ENCODE peak calls at places on chromosomes 2 and 18, in six cellular contexts. J is GM23248, O is HCT116, K is neural progenitor cell, U is OCI-LY7, I is GM23338. D is an unnamed sample.

GRCh38 chr18:13382683-13382989 is 164.1 kb downstream of the LDLRAD4 start:
- DNase-seq in J (no peak), O (no peak), K (no peak), U (no peak), I (no peak), D (no peak)

GRCh38 chr2:121754851-121755236 is 607 bp upstream of the TSN start:
- DNase-seq in J (no peak), O (no peak), K (no peak), U (no peak), I (no peak), D (no peak)

GRCh38 chr2:1670636-1671035 is 73.7 kb downstream of the PXDN start:
- DNase-seq in J (no peak), O (no peak), K (no peak), U (no peak), I (no peak), D (no peak)

GRCh38 chr2:74847075-74847858 is 13.3 kb downstream of the HK2 start:
- DNase-seq in J (peak; percentile 42), O (no peak), K (no peak), U (no peak), I (no peak), D (peak; percentile 53)

GRCh38 chr2:119423041-119423440 is 8.6 kb upstream of the TMEM37 start:
- DNase-seq in J (no peak), O (no peak), K (no peak), U (no peak), I (no peak), D (no peak)

GRCh38 chr2:219109468-219109867 is 48.7 kb upstream of the IHH start:
- DNase-seq in J (no peak), O (no peak), K (peak; percentile 76), U (no peak), I (peak; percentile 84), D (no peak)

GRCh38 chr2:71113843-71114242 is 16.2 kb downstream of the MCEE start:
- DNase-seq in J (no peak), O (no peak), K (no peak), U (no peak), I (no peak), D (no peak)

GRCh38 chr18:49019446-49020045 is 68.8 kb upstream of the SMAD7 start:
- DNase-seq in J (no peak), O (no peak), K (no peak), U (no peak), I (no peak), D (no peak)

GRCh38 chr2:235564884-235565530 is 71.2 kb downstream of the AGAP1 start:
- DNase-seq in J (no peak), O (no peak), K (no peak), U (no peak), I (no peak), D (no peak)

GRCh38 chr2:196435189-196435588 is 204.3 kb upstream of the CCDC150 start:
- DNase-seq in J (peak; percentile 40), O (no peak), K (no peak), U (no peak), I (no peak), D (no peak)

GRCh38 chr2:39313575-39313974 is 69.8 kb upstream of the CDKL4 start:
- DNase-seq in J (peak; percentile 87), O (no peak), K (no peak), U (no peak), I (no peak), D (peak; percentile 29)

GRCh38 chr2:231469568-231469920 is 5.3 kb upstream of the NCL start:
- DNase-seq in J (no peak), O (no peak), K (no peak), U (no peak), I (no peak), D (no peak)

GRCh38 chr2:229409751-229410181 is 138.7 kb upstream of the PID1 start:
- DNase-seq in J (no peak), O (no peak), K (no peak), U (no peak), I (peak; percentile 57), D (peak; percentile 63)

GRCh38 chr2:120320318-120320851 is 25.6 kb upstream of the INHBB start:
- DNase-seq in J (no peak), O (no peak), K (no peak), U (no peak), I (no peak), D (no peak)

GRCh38 chr18:77016936-77017335 is 115.6 kb downstream of the MBP start:
- DNase-seq in J (no peak), O (no peak), K (no peak), U (no peak), I (no peak), D (no peak)

GRCh38 chr2:54287532-54287931 is 31.5 kb upstream of the TSPYL6 start:
- DNase-seq in J (peak; percentile 14), O (no peak), K (no peak), U (no peak), I (no peak), D (no peak)

GRCh38 chr2:27717070-27717453 is 53.4 kb downstream of the SLC4A1AP start:
- DNase-seq in J (peak; percentile 98), O (no peak), K (no peak), U (no peak), I (peak; percentile 19), D (peak; percentile 36)

GRCh38 chr2:107822302-107822701 is 4.4 kb upstream of the RGPD4 start:
- DNase-seq in J (no peak), O (no peak), K (no peak), U (no peak), I (no peak), D (no peak)
- TF ChIP-seq EZH2phosphoT487 in J (no peak), O (no peak), K (no peak), U (no peak), I (no peak), D (no peak)

DNA sequence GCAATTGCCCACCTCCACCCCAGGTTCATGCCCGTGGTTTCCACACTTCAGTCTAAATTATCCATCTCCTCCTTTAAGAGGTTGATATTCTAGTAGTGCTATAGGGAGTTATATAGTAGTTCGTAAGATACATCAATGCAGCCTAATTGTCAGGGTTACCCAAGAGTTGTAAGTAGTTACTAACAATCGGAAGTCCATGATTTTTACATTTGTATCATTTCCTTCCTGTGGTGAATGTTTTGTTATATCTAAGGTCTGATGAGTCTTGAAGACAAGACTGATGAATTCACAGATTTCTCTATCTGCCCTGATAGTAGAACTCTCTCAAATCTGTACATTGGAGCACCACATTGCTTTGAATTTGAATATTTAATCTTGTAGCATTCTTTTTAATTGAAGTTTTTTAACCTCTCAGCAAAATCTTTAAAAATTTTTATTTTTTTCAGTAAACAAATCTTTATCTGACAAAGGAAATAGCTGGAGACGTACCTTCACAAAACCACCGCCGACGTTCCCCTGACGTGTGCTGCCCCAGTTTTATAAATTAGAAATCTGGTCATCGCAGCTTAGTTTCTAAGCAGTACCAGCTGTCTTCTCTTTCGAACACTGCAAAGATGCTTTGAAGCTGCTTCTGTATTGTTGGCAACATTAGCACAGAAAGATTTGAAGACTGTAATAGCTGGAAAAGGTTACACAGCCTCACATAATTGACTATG is 264.6 kb downstream of the SOCS6 start:
- DNase-seq in J (no peak), O (no peak), K (no peak), U (no peak), I (no peak), D (no peak)
- H3K4me2 ChIP-seq in J (no peak overlapping the region), O (no peak overlapping the region), K (no peak overlapping the region), U (no peak overlapping the region), I (no peak overlapping the region), D (no peak overlapping the region)

GRCh38 chr2:189756311-189756710 is 6.3 kb downstream of the OSGEPL1 start:
- DNase-seq in J (no peak), O (no peak), K (no peak), U (no peak), I (no peak), D (no peak)

GRCh38 chr2:189751080-189751658 is 11.4 kb downstream of the OSGEPL1 start:
- DNase-seq in J (peak; percentile 59), O (peak; percentile 15), K (peak; percentile 56), U (peak; percentile 64), I (peak; percentile 77), D (peak; percentile 67)
- TF ChIP-seq EZH2phosphoT487 in J (no peak), O (no peak), K (no peak), U (no peak), I (no peak), D (no peak)

GRCh38 chr2:201992960-201993359 is 40.7 kb upstream of the FZD7 start:
- DNase-seq in J (no peak), O (no peak), K (no peak), U (no peak), I (peak; percentile 24), D (no peak)

GRCh38 chr2:201996006-201996405 is 37.6 kb upstream of the FZD7 start:
- DNase-seq in J (no peak), O (no peak), K (peak; percentile 79), U (no peak), I (peak; percentile 98), D (no peak)

GRCh38 chr2:201994973-201995638 is 38.5 kb upstream of the FZD7 start:
- DNase-seq in J (no peak), O (no peak), K (no peak), U (no peak), I (peak; percentile 53), D (no peak)

GRCh38 chr2:201999289-201999688 is 34.4 kb upstream of the FZD7 start:
- DNase-seq in J (no peak), O (no peak), K (no peak), U (no peak), I (no peak), D (no peak)

GRCh38 chr2:201996681-201997254 is 36.9 kb upstream of the FZD7 start:
- DNase-seq in J (no peak), O (no peak), K (no peak), U (no peak), I (no peak), D (peak; percentile 74)
- H3K4me2 ChIP-seq in J (no peak overlapping the region), O (no peak overlapping the region), K (peak overlapping the region; percentile 72), U (no peak overlapping the region), I (peak overlapping the region; percentile 24), D (peak overlapping the region; percentile 64)

GRCh38 chr2:31688282-31688681 is 107.5 kb upstream of the SRD5A2 start:
- DNase-seq in J (no peak), O (peak; percentile 23), K (no peak), U (peak; percentile 16), I (peak; percentile 48), D (peak; percentile 30)
- TF ChIP-seq EZH2phosphoT487 in J (no peak), O (no peak), K (no peak), U (no peak), I (no peak), D (no peak)

DNA sequence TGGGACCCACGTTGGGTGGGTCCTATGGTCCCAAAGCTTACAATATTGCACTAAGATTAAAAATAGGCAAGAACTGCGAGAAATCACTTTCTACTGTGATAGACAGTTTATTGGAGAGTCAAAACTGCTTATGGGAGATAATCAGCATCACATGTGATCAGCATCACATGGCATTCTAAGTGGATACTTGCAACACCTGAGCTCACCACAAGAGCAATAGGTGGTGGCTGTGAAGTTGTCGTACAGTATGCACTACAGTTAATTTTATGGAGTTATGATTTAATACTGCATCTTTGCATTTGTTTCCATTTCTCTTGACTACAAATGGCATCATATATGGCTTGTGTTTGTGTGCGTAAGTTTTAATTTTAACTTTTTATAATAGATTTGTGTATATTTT is 11.6 kb downstream of the PNO1 start:
- DNase-seq in J (no peak), O (no peak), K (no peak), U (peak; percentile 20), I (no peak), D (peak; percentile 20)
- H3K4me2 ChIP-seq in J (no peak overlapping the region), O (no peak overlapping the region), K (no peak overlapping the region), U (no peak overlapping the region), I (no peak overlapping the region), D (no peak overlapping the region)

D was measured in PC-3.